ENCODE peak calls at places on chromosomes 1 and 21, in five cellular contexts. A is tibial nerve; F is CD8-positive, alpha-beta T cell; C is psoas muscle; K is upper lobe of right lung. U is an unnamed sample. For H3K9me3, the result is how much of the 10 kb centered on the place peaks cover.

GRCh38 chr1:59039551-59039950 is 255.7 kb upstream of the JUN start:
- DNase-seq in F (no peak), C (no peak), A (no peak), K (no peak), U (no peak)

GRCh38 chr1:118905206-118905605 is 82.9 kb downstream of the TBX15 start:
- DNase-seq in C (no peak), K (no peak), F (no peak), A (peak), U (no peak)

GRCh38 chr1:217562229-217562878 is 68.5 kb downstream of the GPATCH2 start:
- DNase-seq in A (no peak), F (no peak), K (no peak), C (no peak), U (no peak)

GRCh38 chr1:67468066-67468718 is 38.0 kb upstream of the SERBP1 start:
- DNase-seq in A (no peak), F (no peak), C (peak), K (no peak), U (no peak)

GRCh38 chr1:220786057-220786336 is 716 bp upstream of the MTARC1 start:
- DNase-seq in A (no peak), C (peak), K (peak), F (no peak), U (no peak)

GRCh38 chr1:245516178-245516829 is 361.5 kb downstream of the KIF26B start:
- DNase-seq in F (no peak), C (no peak), K (no peak), A (no peak), U (no peak)

GRCh38 chr1:25432364-25432719 is 1.6 kb downstream of the MACO1 start:
- DNase-seq in C (no peak), F (no peak), A (no peak), K (no peak), U (no peak)

GRCh38 chr1:153789478-153790148 is 14.4 kb downstream of the SLC27A3 start:
- DNase-seq in K (no peak), A (no peak), C (peak), F (no peak), U (no peak)

GRCh38 chr1:39184354-39184818 is 20.1 kb upstream of the MACF1 start:
- DNase-seq in A (no peak), F (no peak), C (no peak), K (no peak), U (no peak)

GRCh38 chr1:226964068-226964425 is 24.0 kb downstream of the COQ8A start:
- DNase-seq in K (no peak), A (no peak), F (no peak), C (no peak), U (no peak)

DNA sequence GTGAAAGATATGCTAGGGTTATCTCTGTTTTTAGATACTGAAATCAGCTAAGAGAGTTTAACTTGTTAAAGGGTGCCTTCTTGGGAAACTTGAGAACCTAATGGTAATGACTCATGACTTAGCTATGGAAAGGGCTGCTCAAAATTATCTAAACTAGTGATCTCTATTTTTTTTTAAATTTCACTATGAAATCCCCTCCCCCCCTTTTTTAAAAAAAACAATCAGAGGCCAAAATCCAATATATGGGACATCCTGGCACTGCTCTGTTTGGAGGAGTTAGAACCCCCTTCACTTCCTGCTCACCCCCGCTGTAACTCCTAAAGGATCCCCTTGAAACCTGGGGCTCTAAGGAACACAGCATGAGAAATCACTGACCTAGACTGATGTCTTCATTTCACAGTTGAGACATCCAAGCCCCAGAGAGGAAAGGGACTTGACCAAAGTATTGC is 6.6 kb upstream of the KPNA6 start:
- DNase-seq in F (no peak), C (no peak), A (no peak), K (no peak), U (no peak)
- H3K27ac ChIP-seq in F (no peak), C (no peak), A (no peak), K (no peak), U (no peak)

GRCh38 chr1:3112526-3112925 is 43.5 kb downstream of the PRDM16 start:
- DNase-seq in F (no peak), A (no peak), K (no peak), C (no peak), U (no peak)

GRCh38 chr1:3114131-3114744 is 45.2 kb downstream of the PRDM16 start:
- DNase-seq in C (no peak), A (no peak), K (no peak), F (no peak), U (no peak)

GRCh38 chr1:3113047-3113740 is 44.2 kb downstream of the PRDM16 start:
- DNase-seq in C (no peak), F (no peak), K (no peak), A (no peak), U (no peak)

GRCh38 chr1:3113741-3114056 is 44.7 kb downstream of the PRDM16 start:
- DNase-seq in K (no peak), C (no peak), A (no peak), F (no peak), U (no peak)

DNA sequence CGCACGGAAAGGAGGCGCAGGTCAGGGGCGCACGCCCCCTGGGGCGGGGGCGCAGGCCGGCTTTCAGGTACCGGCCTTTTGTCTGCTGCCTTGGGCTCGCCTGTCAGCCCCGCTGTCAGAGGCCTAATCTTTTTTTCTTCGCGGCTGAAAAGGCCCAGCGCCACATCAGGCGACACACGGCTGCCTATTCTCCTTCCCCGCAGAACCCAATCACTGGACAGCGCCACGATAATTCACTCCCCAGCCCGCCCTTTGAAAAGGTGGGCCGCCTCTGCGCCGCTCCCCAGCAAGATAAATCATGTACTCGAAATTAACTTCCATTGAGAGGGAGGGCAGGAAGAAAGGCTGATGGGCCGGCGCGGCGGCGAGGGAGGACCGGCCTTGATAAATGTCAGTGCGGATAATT is 42.6 kb downstream of the PRDM16 start:
- DNase-seq in K (no peak), C (no peak), F (no peak), A (no peak), U (no peak)
- H3K9me3 ChIP-seq in K (under half), C (under half), F (under half), A (under half), U (under half)

GRCh38 chr1:24157921-24158481 is 15.1 kb upstream of the IL22RA1 start:
- DNase-seq in C (no peak), A (no peak), F (no peak), K (no peak), U (no peak)
- TF ChIP-seq CTCF in C (peak), A (no peak), F (no peak), K (peak), U (no peak)

GRCh38 chr21:18741954-18742353 is 338.4 kb upstream of the TMPRSS15 start:
- DNase-seq in K (no peak), A (no peak), F (no peak), C (no peak), U (no peak)

GRCh38 chr21:18743523-18743922 is 339.9 kb upstream of the TMPRSS15 start:
- DNase-seq in A (no peak), F (no peak), C (no peak), K (no peak), U (no peak)

DNA sequence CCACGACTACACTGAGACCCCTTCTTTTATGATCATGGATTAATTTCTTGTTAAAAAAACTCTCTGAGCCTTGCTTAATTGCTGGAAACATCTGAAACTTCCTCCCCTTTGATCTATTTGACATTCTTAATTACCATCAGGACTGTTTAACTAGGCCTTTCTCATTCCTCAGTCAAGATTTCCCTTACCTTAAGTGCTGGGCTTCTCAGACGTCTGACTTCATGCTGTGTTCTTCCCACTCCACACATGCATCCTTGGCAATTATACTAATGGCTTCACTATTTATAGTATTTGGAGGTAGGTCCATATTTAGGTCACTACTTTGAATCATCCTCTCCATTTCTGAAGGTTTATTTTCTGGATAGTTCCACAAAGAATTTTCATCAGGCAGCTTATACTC is 341.3 kb upstream of the TMPRSS15 start:
- DNase-seq in F (no peak), A (no peak), K (no peak), C (no peak), U (no peak)
- H3K27ac ChIP-seq in F (no peak), A (no peak), K (no peak), C (no peak), U (no peak)

DNA sequence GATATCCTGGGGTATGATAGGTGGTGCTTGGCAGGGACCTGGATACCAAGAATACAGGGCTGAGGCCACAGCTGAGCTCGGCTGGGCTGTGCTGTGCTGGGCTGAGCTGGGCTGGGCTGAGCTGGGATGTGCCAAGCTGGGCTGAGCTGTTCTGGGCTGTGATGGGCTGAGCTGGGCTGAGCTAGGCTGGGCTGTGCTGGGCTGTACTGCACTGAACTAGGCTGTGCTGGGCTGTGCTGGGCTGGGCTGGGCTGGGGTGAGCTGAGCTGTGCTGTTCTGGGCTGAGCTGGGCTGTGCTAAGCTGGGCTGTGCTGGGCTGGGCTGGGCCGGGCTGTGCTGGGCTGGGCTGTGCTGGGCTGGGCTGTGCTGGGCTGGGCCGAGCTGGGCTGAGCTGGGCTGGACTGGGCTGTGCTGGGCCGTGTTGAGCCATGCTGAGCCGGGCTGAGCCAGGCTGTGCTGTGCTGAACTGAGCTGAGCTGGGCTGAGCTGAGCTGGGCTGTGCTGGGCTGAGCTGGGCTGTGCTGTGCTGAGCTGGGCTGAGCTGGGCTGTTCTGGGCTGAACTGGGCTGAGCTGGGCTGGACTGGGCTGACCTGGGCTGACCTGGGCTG is 94.7 kb upstream of the ACTRT2 start:
- DNase-seq in C (no peak), F (no peak), A (no peak), K (no peak), U (no peak)
- H3K9me3 ChIP-seq in C (under half), F (under half), A (under half), K (under half), U (under half)

GRCh38 chr1:155001688-155002474 is 721 bp upstream of the ZBTB7B start:
- DNase-seq in C (peak), A (peak), K (peak), F (peak), U (peak)
- TF ChIP-seq CTCF in C (peak), A (peak), K (peak), F (no peak), U (no peak)

GRCh38 chr1:36203027-36203553 is 21.2 kb upstream of the THRAP3 start:
- DNase-seq in F (no peak), C (no peak), K (no peak), A (no peak), U (no peak)
- H3K27ac ChIP-seq in F (no peak), C (peak), K (peak), A (peak), U (no peak)

GRCh38 chr1:191504999-191505398 is 653.3 kb upstream of the RGS18 start:
- DNase-seq in A (no peak), K (no peak), F (no peak), C (no peak), U (no peak)
- H3K9me3 ChIP-seq in A (under half), K (under half), F (under half), C (under half), U (under half)

GRCh38 chr1:51755437-51755836 is 123.1 kb downstream of the NRDC start:
- DNase-seq in F (no peak), C (no peak), K (no peak), A (no peak), U (no peak)

GRCh38 chr1:51756290-51756689 is 122.2 kb downstream of the NRDC start:
- DNase-seq in A (no peak), K (no peak), C (no peak), F (no peak), U (no peak)

GRCh38 chr1:51754666-51755065 is 123.9 kb downstream of the NRDC start:
- DNase-seq in A (no peak), C (no peak), K (no peak), F (no peak), U (no peak)

GRCh38 chr1:51752073-51752948 is 126.2 kb downstream of the NRDC start:
- DNase-seq in A (no peak), F (no peak), C (no peak), K (no peak), U (no peak)

GRCh38 chr1:51753969-51754368 is 124.6 kb downstream of the NRDC start:
- DNase-seq in K (no peak), F (no peak), A (no peak), C (no peak), U (no peak)
- TF ChIP-seq CTCF in K (no peak), F (no peak), A (no peak), C (no peak), U (no peak)